ENCODE peak calls at places on chromosomes 13 and 19, in six cellular contexts. Q is EL, L is substantia nigra, H is stomach, Z is RWPE1, S is NCI-H748 treated with DMSO at 0.1 percent for 48 hours. B is an unnamed sample.

GRCh38 chr13:111920932-111921705 is 145.8 kb upstream of the SOX1 start:
- DNase-seq in Q (no peak), H (peak), S (no peak), L (no peak), Z (no peak), B (no peak)

GRCh38 chr19:28482221-28482620 is 730.7 kb downstream of the UQCRFS1 start:
- DNase-seq in Z (no peak), H (no peak), S (no peak), Q (no peak), L (no peak), B (no peak)

GRCh38 chr19:18059902-18060301 is 26.8 kb downstream of the IL12RB1 start:
- DNase-seq in S (no peak), Q (no peak), Z (no peak), H (no peak), L (no peak), B (no peak)

GRCh38 chr13:21849323-21849722 is 178.4 kb downstream of the FGF9 start:
- DNase-seq in S (peak), Z (peak), L (no peak), H (no peak), Q (no peak), B (peak)

GRCh38 chr13:95245072-95245471 is 56.2 kb downstream of the ABCC4 start:
- DNase-seq in L (no peak), S (no peak), Z (no peak), H (no peak), Q (no peak), B (no peak)

GRCh38 chr13:43006893-43007631 is 15.0 kb upstream of the EPSTI1 start:
- DNase-seq in Z (peak), L (no peak), Q (peak), S (no peak), H (no peak), B (peak)

GRCh38 chr13:39016789-39017188 is 21.1 kb downstream of the PROSER1 start:
- DNase-seq in Z (peak), S (peak), Q (peak), L (no peak), H (no peak), B (peak)

GRCh38 chr13:30810261-30810701 is 74.9 kb downstream of the ALOX5AP start:
- DNase-seq in Z (no peak), S (no peak), Q (no peak), L (no peak), H (no peak), B (peak)

GRCh38 chr19:4431808-4432674 is 25.6 kb downstream of the UBXN6 start:
- DNase-seq in S (no peak), H (no peak), Q (no peak), L (no peak), Z (no peak), B (no peak)